ENCODE peak calls at places on chromosomes 13 and 19, in four cellular contexts. B, F, Z and Y are unnamed samples.

GRCh38 chr19:7888145-7888825 is at the start of gene LRRC8E:
- DNase-seq in B (peak; percentile 87), F (peak; percentile 52), Z (no peak), Y (peak; percentile 83)

GRCh38 chr19:15555759-15556633 is 47.7 kb downstream of the CYP4F22 start:
- DNase-seq in B (peak; percentile 99), F (peak; percentile 75), Z (peak; percentile 94), Y (peak; percentile 91)

GRCh38 chr19:6494438-6495036 is 7.6 kb downstream of the TUBB4A start:
- DNase-seq in B (no peak), F (no peak), Z (no peak), Y (no peak)

GRCh38 chr19:35585844-35586243 is at the start of gene PMIS2:
- DNase-seq in B (peak; percentile 75), F (no peak), Z (no peak), Y (peak; percentile 38)

GRCh38 chr13:112545866-112546265 is 42.1 kb downstream of the TUBGCP3 start:
- DNase-seq in B (no peak), F (peak; percentile 61), Z (no peak), Y (no peak)

GRCh38 chr13:100039740-100040139 is 49.2 kb upstream of the PCCA start:
- DNase-seq in B (no peak), F (peak; percentile 46), Z (no peak), Y (no peak)

GRCh38 chr19:31269425-31270127 is 79.7 kb downstream of the TSHZ3 start:
- DNase-seq in B (no peak), F (no peak), Z (no peak), Y (no peak)

GRCh38 chr19:34364830-34365462 is at the start of gene GPI:
- DNase-seq in B (peak; percentile 69), F (peak; percentile 13), Z (peak; percentile 75), Y (peak; percentile 72)

GRCh38 chr19:8240274-8241229 is 31.4 kb downstream of the CERS4 start:
- DNase-seq in B (peak; percentile 76), F (peak; percentile 40), Z (peak; percentile 92), Y (peak; percentile 90)

GRCh38 chr19:31100945-31101344 is 248.3 kb downstream of the TSHZ3 start:
- DNase-seq in B (no peak), F (no peak), Z (no peak), Y (no peak)

GRCh38 chr13:25044071-25044470 is 51.9 kb upstream of the PABPC3 start:
- DNase-seq in B (no peak), F (no peak), Z (no peak), Y (no peak)

GRCh38 chr13:22934744-22935523 is 245.8 kb upstream of the SGCG start:
- DNase-seq in B (no peak), F (no peak), Z (no peak), Y (no peak)

GRCh38 chr19:52923782-52924593 is 760 bp upstream of the ZNF888 start:
- DNase-seq in B (peak; percentile 54), F (peak; percentile 45), Z (peak; percentile 45), Y (no peak)

GRCh38 chr13:46647514-46648065 is 94.6 kb downstream of the LRCH1 start:
- DNase-seq in B (no peak), F (no peak), Z (no peak), Y (no peak)

GRCh38 chr13:78610381-78610883 is 7.1 kb upstream of the POU4F1 start:
- DNase-seq in B (no peak), F (peak; percentile 10), Z (no peak), Y (no peak)

GRCh38 chr19:17948967-17949930 is 16.4 kb downstream of the CCDC124 start:
- DNase-seq in B (peak; percentile 45), F (no peak), Z (no peak), Y (peak; percentile 43)

GRCh38 chr13:46492946-46493345 is 60.0 kb upstream of the LRCH1 start:
- DNase-seq in B (no peak), F (peak; percentile 30), Z (peak; percentile 46), Y (peak; percentile 63)

GRCh38 chr19:16896913-16897571 is 8.2 kb downstream of the F2RL3 start:
- DNase-seq in B (peak; percentile 97), F (peak; percentile 74), Z (peak; percentile 81), Y (peak; percentile 98)

GRCh38 chr19:41705393-41706174 is 2.8 kb upstream of the CEACAM5 start:
- DNase-seq in B (peak; percentile 77), F (peak; percentile 15), Z (no peak), Y (peak; percentile 16)

GRCh38 chr13:22173605-22174004 is 502.7 kb downstream of the FGF9 start:
- DNase-seq in B (no peak), F (peak; percentile 64), Z (no peak), Y (no peak)